ENCODE peak calls at places on chromosomes 3 and 15, in eight cellular contexts. K, T, Z, W, O, G, P and L are unnamed samples. For H3K4me1, the result is how much of the 10 kb centered on the place peaks cover.

GRCh38 chr3:25447925-25448324 is 19.9 kb downstream of the RARB start:
- DNase-seq in K (no peak), T (no peak), Z (no peak), W (no peak), O (no peak), G (no peak), P (no peak), L (no peak)

GRCh38 chr3:57956833-57957174 is 51.4 kb upstream of the FLNB start:
- DNase-seq in K (no peak), T (no peak), Z (no peak), W (no peak), O (no peak), G (no peak), P (no peak), L (no peak)

GRCh38 chr3:177977381-177978158 is 558.7 kb upstream of the KCNMB2 start:
- DNase-seq in K (no peak), T (no peak), Z (peak), W (peak), O (no peak), G (no peak), P (no peak), L (no peak)

GRCh38 chr3:128619146-128619890 is 31.3 kb downstream of the RPN1 start:
- DNase-seq in K (no peak), T (no peak), Z (no peak), W (no peak), O (no peak), G (no peak), P (no peak), L (no peak)

GRCh38 chr15:43070893-43071292 is 34.9 kb downstream of the UBR1 start:
- DNase-seq in K (no peak), T (no peak), Z (no peak), W (no peak), O (no peak), G (no peak), P (no peak), L (no peak)

GRCh38 chr15:48250640-48251076 is 44.6 kb downstream of the SLC12A1 start:
- DNase-seq in K (peak), T (peak), Z (peak), W (peak), O (peak), G (no peak), P (no peak), L (no peak)

GRCh38 chr3:81666502-81667121 is 94.8 kb downstream of the GBE1 start:
- DNase-seq in K (no peak), T (no peak), Z (peak), W (no peak), O (peak), G (no peak), P (no peak), L (no peak)

GRCh38 chr15:80168421-80168820 is 15.6 kb downstream of the FAH start:
- DNase-seq in K (no peak), T (no peak), Z (no peak), W (no peak), O (no peak), G (no peak), P (no peak), L (no peak)

GRCh38 chr15:83516935-83517334 is 69.8 kb downstream of the SH3GL3 start:
- DNase-seq in K (no peak), T (no peak), Z (no peak), W (no peak), O (no peak), G (no peak), P (no peak), L (no peak)

GRCh38 chr15:29939404-29939803 is 117.1 kb upstream of the TJP1 start:
- DNase-seq in K (no peak), T (no peak), Z (peak), W (no peak), O (no peak), G (no peak), P (no peak), L (no peak)

GRCh38 chr3:146375214-146375613 is 94.1 kb downstream of the PLSCR2 start:
- DNase-seq in K (no peak), T (no peak), Z (no peak), W (no peak), O (no peak), G (no peak), P (no peak), L (no peak)

GRCh38 chr15:48266029-48266428 is 59.9 kb downstream of the SLC12A1 start:
- DNase-seq in K (no peak), T (no peak), Z (no peak), W (no peak), O (no peak), G (no peak), P (no peak), L (no peak)

GRCh38 chr15:101528108-101528916 is 38.8 kb upstream of the PCSK6 start:
- DNase-seq in K (no peak), T (no peak), Z (peak), W (peak), O (no peak), G (no peak), P (peak), L (peak)

GRCh38 chr3:27699067-27699466 is 23.1 kb downstream of the EOMES start:
- DNase-seq in K (no peak), T (no peak), Z (no peak), W (no peak), O (no peak), G (no peak), P (no peak), L (no peak)

GRCh38 chr3:47406762-47407149 is 25.9 kb downstream of the PTPN23 start:
- DNase-seq in K (no peak), T (no peak), Z (no peak), W (no peak), O (no peak), G (no peak), P (peak), L (no peak)

GRCh38 chr15:78597583-78597982 is 23.2 kb downstream of the CHRNA3 start:
- DNase-seq in K (no peak), T (no peak), Z (no peak), W (no peak), O (no peak), G (no peak), P (no peak), L (no peak)

GRCh38 chr15:23035964-23036566 is 3.3 kb downstream of the TUBGCP5 start:
- DNase-seq in K (no peak), T (peak), Z (peak), W (peak), O (peak), G (no peak), P (no peak), L (no peak)

GRCh38 chr3:46628980-46629379 is 16.7 kb downstream of the FAM240A start:
- DNase-seq in K (no peak), T (no peak), Z (no peak), W (no peak), O (no peak), G (no peak), P (no peak), L (no peak)

GRCh38 chr3:45104715-45105711 is 41.2 kb downstream of the CDCP1 start:
- DNase-seq in K (no peak), T (no peak), Z (no peak), W (no peak), O (no peak), G (no peak), P (no peak), L (no peak)

GRCh38 chr3:2166552-2166951 is 67.9 kb downstream of the CNTN4 start:
- DNase-seq in K (no peak), T (peak), Z (peak), W (no peak), O (peak), G (no peak), P (no peak), L (no peak)

GRCh38 chr3:149223461-149223820 is 1.8 kb upstream of the CP start:
- DNase-seq in K (no peak), T (no peak), Z (no peak), W (no peak), O (no peak), G (no peak), P (no peak), L (no peak)

GRCh38 chr15:45230246-45230965 is 21.6 kb upstream of the SLC28A2 start:
- DNase-seq in K (no peak), T (no peak), Z (no peak), W (no peak), O (no peak), G (no peak), P (no peak), L (no peak)

GRCh38 chr3:188868803-188869202 is 303.0 kb upstream of the TPRG1 start:
- DNase-seq in K (no peak), T (no peak), Z (no peak), W (no peak), O (no peak), G (no peak), P (no peak), L (no peak)

GRCh38 chr3:160477750-160478149 is 28.2 kb upstream of the TRIM59 start:
- DNase-seq in K (no peak), T (no peak), Z (no peak), W (no peak), O (no peak), G (no peak), P (no peak), L (no peak)

GRCh38 chr3:14880486-14881179 is 61.9 kb downstream of the FGD5 start:
- DNase-seq in K (no peak), T (no peak), Z (no peak), W (no peak), O (no peak), G (no peak), P (no peak), L (no peak)

GRCh38 chr3:66466606-66467270 is 34.1 kb downstream of the LRIG1 start:
- DNase-seq in K (no peak), T (no peak), Z (no peak), W (no peak), O (no peak), G (no peak), P (no peak), L (no peak)

GRCh38 chr15:75436861-75437260 is 14.6 kb downstream of the SIN3A start:
- DNase-seq in K (no peak), T (no peak), Z (no peak), W (no peak), O (no peak), G (no peak), P (peak), L (no peak)

GRCh38 chr3:117524890-117525289 is 815.3 kb downstream of the TUSC7 start:
- DNase-seq in K (no peak), T (no peak), Z (no peak), W (no peak), O (no peak), G (no peak), P (no peak), L (no peak)

GRCh38 chr3:129618901-129619671 is 12.6 kb upstream of the PLXND1 start:
- DNase-seq in K (no peak), T (no peak), Z (peak), W (no peak), O (no peak), G (no peak), P (peak), L (peak)

GRCh38 chr3:37906734-37907282 is 45.1 kb downstream of the CTDSPL start:
- DNase-seq in K (peak), T (no peak), Z (no peak), W (no peak), O (no peak), G (no peak), P (no peak), L (no peak)

GRCh38 chr3:37907371-37907770 is 45.7 kb downstream of the CTDSPL start:
- DNase-seq in K (no peak), T (no peak), Z (no peak), W (no peak), O (no peak), G (no peak), P (no peak), L (no peak)

GRCh38 chr3:37907906-37908305 is 46.2 kb downstream of the CTDSPL start:
- DNase-seq in K (peak), T (no peak), Z (peak), W (no peak), O (no peak), G (no peak), P (no peak), L (no peak)

GRCh38 chr3:37910666-37911400 is 49.2 kb downstream of the CTDSPL start:
- DNase-seq in K (no peak), T (no peak), Z (no peak), W (no peak), O (no peak), G (no peak), P (no peak), L (no peak)

GRCh38 chr3:37909067-37909911 is 47.6 kb downstream of the CTDSPL start:
- DNase-seq in K (no peak), T (no peak), Z (peak), W (no peak), O (no peak), G (no peak), P (no peak), L (no peak)
- H3K4me1 ChIP-seq in K (under half), T (under half), Z (under half), W (under half), O (under half), G (under half), P (under half), L (half or more)

GRCh38 chr15:67776600-67776999 is 48.7 kb upstream of the SKOR1 start:
- DNase-seq in K (no peak), T (no peak), Z (no peak), W (no peak), O (no peak), G (no peak), P (no peak), L (no peak)

GRCh38 chr15:67777071-67777470 is 48.2 kb upstream of the SKOR1 start:
- DNase-seq in K (no peak), T (no peak), Z (no peak), W (no peak), O (no peak), G (no peak), P (no peak), L (no peak)

GRCh38 chr15:67774626-67775025 is 50.7 kb upstream of the SKOR1 start:
- DNase-seq in K (no peak), T (no peak), Z (no peak), W (no peak), O (no peak), G (no peak), P (no peak), L (no peak)

GRCh38 chr15:67775998-67776397 is 49.3 kb upstream of the SKOR1 start:
- DNase-seq in K (no peak), T (no peak), Z (no peak), W (no peak), O (no peak), G (no peak), P (no peak), L (no peak)

GRCh38 chr15:67775265-67775664 is 50.0 kb upstream of the SKOR1 start:
- DNase-seq in K (no peak), T (no peak), Z (peak), W (no peak), O (no peak), G (no peak), P (no peak), L (no peak)
- H3K4me1 ChIP-seq in K (under half), T (under half), Z (half or more), W (under half), O (under half), G (under half), P (under half), L (under half)

DNA sequence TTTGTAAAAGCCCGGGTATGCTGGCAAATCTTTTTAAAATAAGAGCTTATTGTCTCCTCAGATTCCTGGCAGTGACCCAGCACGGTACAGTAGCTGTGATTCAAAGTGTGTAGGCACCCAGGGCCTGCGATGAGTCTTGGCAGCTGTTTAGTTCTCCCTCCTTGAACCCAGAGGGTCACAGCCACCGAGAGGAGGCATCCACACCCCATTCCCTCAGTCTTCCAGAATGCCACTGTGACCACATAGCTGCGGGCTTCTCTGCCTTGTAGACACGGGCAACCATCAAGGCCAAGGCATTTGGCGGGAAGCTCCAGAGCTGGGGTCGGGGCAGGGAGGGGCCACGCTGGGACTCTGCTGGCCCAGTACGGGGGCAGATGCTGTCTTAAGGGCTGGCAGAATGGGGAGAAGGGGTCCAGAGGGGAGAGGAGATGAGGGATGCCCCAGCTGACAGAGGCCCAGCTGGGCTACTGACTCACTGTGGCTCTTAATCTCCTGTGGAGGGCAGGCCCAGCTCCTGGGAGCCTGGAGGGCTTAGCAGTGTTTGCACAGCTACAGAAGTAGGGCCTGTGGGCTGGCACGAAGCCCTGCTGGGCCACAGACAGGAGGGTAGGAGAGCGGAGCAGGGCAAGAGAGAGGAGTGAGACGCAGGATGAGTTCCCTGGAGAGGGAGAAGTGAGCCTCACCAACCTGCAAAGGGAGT is 68.8 kb upstream of the DLG1 start:
- DNase-seq in K (no peak), T (no peak), Z (peak), W (peak), O (peak), G (no peak), P (peak), L (no peak)
- H3K4me1 ChIP-seq in K (under half), T (under half), Z (half or more), W (under half), O (under half), G (under half), P (under half), L (under half)

DNA sequence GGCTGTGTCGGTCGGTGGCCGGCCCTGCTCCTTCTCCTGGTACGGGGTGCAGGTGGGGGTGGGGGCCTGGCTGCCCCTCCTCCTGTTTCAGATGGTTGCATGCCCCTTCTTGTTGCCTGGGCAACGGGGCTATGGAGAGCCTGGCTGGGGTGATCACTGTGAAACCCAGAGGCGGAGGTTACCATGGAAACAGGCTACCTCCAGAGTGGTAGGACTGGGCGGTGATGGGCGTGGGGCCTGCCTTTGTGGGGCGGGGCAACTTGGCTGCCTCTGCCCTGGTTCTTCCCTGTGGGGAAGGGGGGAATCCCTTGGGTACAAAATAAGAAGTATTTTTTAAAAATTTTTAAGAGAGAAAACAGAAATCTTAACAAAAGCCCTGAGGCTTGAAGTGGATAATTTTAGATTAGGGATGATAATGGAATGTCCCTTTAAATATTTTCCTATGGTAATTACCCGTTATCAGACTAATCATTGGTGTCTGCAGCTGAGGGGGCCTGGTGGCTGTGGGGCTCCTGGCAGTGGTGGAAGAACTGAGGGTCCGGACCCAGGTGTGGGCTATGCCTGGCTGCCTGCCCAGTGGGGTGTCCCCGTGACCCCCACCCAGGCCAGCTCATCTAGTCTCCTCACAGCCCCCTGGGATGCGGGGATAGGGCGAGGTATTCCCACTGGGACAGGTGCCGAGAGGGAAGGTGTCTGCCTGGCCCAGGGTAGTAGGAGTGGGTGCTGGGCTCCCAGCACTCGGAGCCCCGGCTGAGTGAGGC is 32.5 kb downstream of the PLXNA1 start:
- DNase-seq in K (peak), T (peak), Z (peak), W (no peak), O (peak), G (no peak), P (no peak), L (no peak)
- H3K4me1 ChIP-seq in K (under half), T (under half), Z (under half), W (under half), O (under half), G (under half), P (under half), L (under half)

GRCh38 chr15:85946986-85947385 is 132.7 kb upstream of the AGBL1 start:
- DNase-seq in K (no peak), T (no peak), Z (no peak), W (no peak), O (no peak), G (no peak), P (no peak), L (no peak)
- H3K4me1 ChIP-seq in K (under half), T (under half), Z (under half), W (under half), O (under half), G (under half), P (under half), L (under half)

DNA sequence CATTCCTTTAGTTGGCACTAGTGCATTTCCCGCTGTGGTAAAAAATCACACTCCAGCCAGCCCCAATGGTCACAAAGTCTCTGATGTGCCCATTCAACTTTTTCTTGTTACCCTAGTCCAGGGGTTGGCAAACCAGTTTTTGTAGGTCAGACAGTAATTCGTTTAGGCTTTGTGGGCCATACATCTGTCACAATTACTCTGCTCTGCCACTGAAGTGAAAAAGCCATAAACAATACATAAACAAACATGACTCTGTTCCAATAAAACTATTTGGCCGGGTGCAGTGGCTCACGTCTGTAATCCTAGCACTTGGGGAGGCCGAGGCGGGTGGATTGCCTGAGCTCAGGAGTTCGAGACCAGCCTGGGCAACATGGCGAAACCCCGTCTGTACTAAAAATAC is 78.5 kb downstream of the POLR2M start:
- DNase-seq in K (no peak), T (no peak), Z (no peak), W (no peak), O (no peak), G (no peak), P (no peak), L (no peak)
- H3K4me1 ChIP-seq in K (under half), T (under half), Z (under half), W (under half), O (under half), G (under half), P (under half), L (under half)

GRCh38 chr15:62853114-62853832 is 189.3 kb upstream of the TPM1 start:
- DNase-seq in K (no peak), T (no peak), Z (no peak), W (no peak), O (no peak), G (no peak), P (no peak), L (no peak)
- H3K4me1 ChIP-seq in K (under half), T (under half), Z (under half), W (half or more), O (under half), G (under half), P (under half), L (under half)

DNA sequence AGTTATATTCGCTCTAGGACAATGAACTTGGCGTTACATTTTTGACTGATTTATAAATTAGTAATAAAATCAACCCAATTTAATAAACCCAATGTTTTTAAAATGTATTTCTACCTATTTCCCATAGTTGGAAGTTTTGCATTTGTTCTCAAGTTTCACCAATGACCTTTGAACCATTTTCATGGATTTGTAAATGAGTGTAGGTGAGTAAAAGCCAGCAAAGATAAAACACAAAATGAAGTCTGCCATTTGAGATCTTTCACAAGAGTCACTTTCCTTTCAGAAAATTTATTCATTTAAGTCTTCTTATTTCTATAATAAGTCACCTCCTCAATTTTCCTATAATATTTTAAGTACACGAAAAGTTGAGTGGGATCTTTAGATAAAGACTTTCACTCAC is 92.1 kb downstream of the MEIS2 start:
- DNase-seq in K (no peak), T (no peak), Z (no peak), W (no peak), O (no peak), G (no peak), P (no peak), L (no peak)
- H3K4me1 ChIP-seq in K (under half), T (under half), Z (under half), W (under half), O (under half), G (under half), P (under half), L (half or more)

GRCh38 chr3:52278510-52279069 is at the start of gene WDR82:
- DNase-seq in K (peak), T (peak), Z (peak), W (peak), O (peak), G (peak), P (peak), L (peak)
- H3K4me1 ChIP-seq in K (under half), T (under half), Z (under half), W (under half), O (under half), G (under half), P (under half), L (half or more)